ENCODE peak calls at places on chromosomes 11 and 22, in five cellular contexts. W, Y, J, H and X are unnamed samples.

GRCh38 chr22:48175721-48176120 is 1413.3 kb downstream of the TBC1D22A start:
- DNase-seq in W (no peak), Y (no peak), J (no peak), H (no peak), X (no peak)

GRCh38 chr11:66713746-66714480 is 15.1 kb downstream of the SPTBN2 start:
- DNase-seq in W (no peak), Y (no peak), J (no peak), H (no peak), X (no peak)

GRCh38 chr11:95068549-95068948 is 1.8 kb downstream of the SRSF8 start:
- DNase-seq in W (peak), Y (peak), J (peak), H (peak), X (peak)

GRCh38 chr22:21568207-21569075 is 927 bp downstream of the UBE2L3 start:
- DNase-seq in W (no peak), Y (peak), J (peak), H (no peak), X (no peak)

GRCh38 chr22:50031189-50032091 is 18.9 kb upstream of the IL17REL start:
- DNase-seq in W (no peak), Y (no peak), J (no peak), H (no peak), X (no peak)

GRCh38 chr11:2581151-2581930 is 118.5 kb downstream of the KCNQ1OT1 start:
- DNase-seq in W (peak), Y (peak), J (no peak), H (no peak), X (no peak)

GRCh38 chr22:46791201-46791731 is 28.8 kb downstream of the TBC1D22A start:
- DNase-seq in W (peak), Y (peak), J (no peak), H (peak), X (no peak)

GRCh38 chr22:20531404-20532181 is 24.2 kb downstream of the MED15 start:
- DNase-seq in W (peak), Y (peak), J (peak), H (peak), X (no peak)

GRCh38 chr11:18771266-18772035 is 20.1 kb downstream of the PTPN5 start:
- DNase-seq in W (no peak), Y (no peak), J (no peak), H (no peak), X (no peak)

GRCh38 chr22:24950272-24950902 is 2.1 kb upstream of the KIAA1671 start:
- DNase-seq in W (no peak), Y (no peak), J (peak), H (no peak), X (no peak)

GRCh38 chr11:71305451-71306125 is 53.2 kb upstream of the SHANK2 start:
- DNase-seq in W (no peak), Y (no peak), J (no peak), H (no peak), X (no peak)

GRCh38 chr22:18088825-18089568 is 11.2 kb downstream of the PEX26 start:
- DNase-seq in W (no peak), Y (peak), J (no peak), H (no peak), X (no peak)

GRCh38 chr22:28911777-28912669 is 28.7 kb downstream of the ZNRF3 start:
- DNase-seq in W (no peak), Y (no peak), J (no peak), H (no peak), X (no peak)

GRCh38 chr11:68651208-68651984 is 32.9 kb upstream of the GAL start:
- DNase-seq in W (no peak), Y (no peak), J (no peak), H (no peak), X (no peak)

GRCh38 chr11:75066061-75066460 is 30.6 kb downstream of the OR2AT4 start:
- DNase-seq in W (no peak), Y (no peak), J (no peak), H (no peak), X (no peak)

GRCh38 chr22:45072322-45072903 is 62.6 kb upstream of the PHF21B start:
- DNase-seq in W (peak), Y (peak), J (peak), H (no peak), X (no peak)

GRCh38 chr11:130077671-130078468 is 8.2 kb downstream of the APLP2 start:
- DNase-seq in W (no peak), Y (no peak), J (no peak), H (no peak), X (no peak)

GRCh38 chr11:113305440-113306336 is 8.7 kb upstream of the TTC12 start:
- DNase-seq in W (peak), Y (peak), J (peak), H (peak), X (no peak)

GRCh38 chr11:64874308-64874707 is 4.1 kb downstream of the EHD1 start:
- DNase-seq in W (no peak), Y (no peak), J (no peak), H (peak), X (no peak)

GRCh38 chr11:21602734-21603133 is 590.2 kb upstream of the ANO5 start:
- DNase-seq in W (no peak), Y (no peak), J (no peak), H (no peak), X (no peak)

GRCh38 chr11:1178201-1178885 is 20.6 kb downstream of the MUC5AC start:
- DNase-seq in W (peak), Y (no peak), J (no peak), H (no peak), X (no peak)

GRCh38 chr11:75345455-75346224 is 5.8 kb downstream of the ARRB1 start:
- DNase-seq in W (no peak), Y (no peak), J (no peak), H (no peak), X (no peak)

GRCh38 chr11:69333906-69334305 is 40.0 kb downstream of the MYEOV start:
- DNase-seq in W (no peak), Y (no peak), J (no peak), H (no peak), X (no peak)

GRCh38 chr11:126853732-126854131 is 146.8 kb downstream of the KIRREL3 start:
- DNase-seq in W (no peak), Y (no peak), J (no peak), H (no peak), X (no peak)